ENCODE peak calls at places on chromosomes 1 and 21, in four cellular contexts. D, L, Z and I are unnamed samples.

GRCh38 chr21:31397515-31397926 is 53.5 kb upstream of the TIAM1 start:
- DNase-seq in Z (no peak), L (no peak), D (peak), I (peak)

GRCh38 chr1:61914823-61915482 is 172.7 kb downstream of the PATJ start:
- DNase-seq in L (no peak), D (no peak), Z (no peak), I (no peak)

GRCh38 chr1:207817778-207818751 is 66.2 kb downstream of the CD46 start:
- DNase-seq in L (no peak), Z (no peak), D (no peak), I (no peak)

GRCh38 chr1:44545961-44546360 is 128.3 kb downstream of the TMEM53 start:
- DNase-seq in L (no peak), D (no peak), Z (peak), I (peak)

GRCh38 chr1:63148825-63149645 is 173.3 kb upstream of the FOXD3 start:
- DNase-seq in L (peak), Z (peak), D (peak), I (peak)

GRCh38 chr21:36706951-36707762 is 8.2 kb downstream of the SIM2 start:
- DNase-seq in D (no peak), Z (no peak), L (no peak), I (no peak)

GRCh38 chr1:50023292-50024159 is at the start of gene AGBL4:
- DNase-seq in Z (peak), D (peak), L (no peak), I (peak)

GRCh38 chr1:208015255-208015654 is 104.3 kb upstream of the CD34 start:
- DNase-seq in Z (no peak), D (no peak), L (no peak), I (no peak)

GRCh38 chr1:244835276-244836134 is at the start of gene COX20:
- DNase-seq in L (peak), Z (peak), D (no peak), I (peak)

GRCh38 chr21:32533053-32533452 is 52.3 kb downstream of the TCP10L start:
- DNase-seq in Z (no peak), L (no peak), D (no peak), I (no peak)

GRCh38 chr1:84539972-84540371 is 33.6 kb upstream of the GNG5 start:
- DNase-seq in L (no peak), Z (peak), D (no peak), I (no peak)